ENCODE peak calls at places on chromosomes 12 and 14, in seven cellular contexts. F is HS-5, V is fibroblast of mammary gland, D is thoracic aorta, T is GM03348, K is H7, Y is NCI-H2081. L is an unnamed sample.

GRCh38 chr12:57241556-57242310 is 9.3 kb downstream of the STAC3 start:
- DNase-seq in T (no peak), F (no peak), D (no peak), Y (no peak), K (peak; percentile 70), V (no peak), L (no peak)

GRCh38 chr14:78501901-78502300 is 331.7 kb downstream of the NRXN3 start:
- DNase-seq in K (no peak), D (no peak), Y (no peak), F (no peak), V (no peak), T (no peak), L (no peak)

GRCh38 chr12:93742086-93742934 is 65.1 kb downstream of the CRADD start:
- DNase-seq in K (peak; percentile 86), F (peak; percentile 41), T (peak; percentile 92), V (peak; percentile 64), D (peak; percentile 39), Y (peak; percentile 39), L (peak; percentile 10)

GRCh38 chr12:131085125-131085815 is 131.6 kb downstream of the ADGRD1 start:
- DNase-seq in D (no peak), T (no peak), Y (no peak), V (no peak), K (peak; percentile 32), F (no peak), L (no peak)

GRCh38 chr14:73246387-73247150 is 9.3 kb downstream of the PAPLN start:
- DNase-seq in D (no peak), K (no peak), Y (no peak), F (no peak), V (no peak), T (no peak), L (no peak)

GRCh38 chr14:64758025-64758521 is 53.8 kb downstream of the PLEKHG3 start:
- DNase-seq in D (no peak), V (peak; percentile 39), T (no peak), F (no peak), K (no peak), Y (no peak), L (peak; percentile 89)

GRCh38 chr12:14326699-14327098 is 38.8 kb upstream of the ATF7IP start:
- DNase-seq in F (no peak), V (no peak), D (no peak), Y (no peak), K (no peak), T (peak; percentile 31), L (no peak)

GRCh38 chr14:32457213-32457920 is 128.3 kb downstream of the AKAP6 start:
- DNase-seq in D (no peak), K (no peak), T (peak; percentile 35), F (no peak), V (peak; percentile 33), Y (no peak), L (no peak)

GRCh38 chr14:101230851-101231550 is 327.5 kb upstream of the RTL1 start:
- DNase-seq in K (peak; percentile 8), D (no peak), F (no peak), V (no peak), Y (no peak), T (no peak), L (no peak)

GRCh38 chr14:94787655-94788054 is 17.7 kb upstream of the GSC start:
- DNase-seq in D (no peak), V (no peak), T (no peak), Y (no peak), F (no peak), K (no peak), L (no peak)

GRCh38 chr12:95620171-95620570 is 68.9 kb upstream of the USP44 start:
- DNase-seq in V (no peak), Y (no peak), D (no peak), F (no peak), K (no peak), T (no peak), L (no peak)

GRCh38 chr14:80003138-80003537 is 208.2 kb downstream of the DIO2 start:
- DNase-seq in D (no peak), F (peak; percentile 66), K (no peak), T (no peak), Y (no peak), V (peak; percentile 11), L (peak; percentile 65)

GRCh38 chr12:115597157-115597712 is 680.3 kb downstream of the MED13L start:
- DNase-seq in V (peak; percentile 97), D (no peak), Y (no peak), F (peak; percentile 33), T (peak; percentile 50), K (no peak), L (peak; percentile 57)

GRCh38 chr12:92156704-92157395 is 11.2 kb upstream of the BTG1 start:
- DNase-seq in F (no peak), K (no peak), Y (no peak), D (no peak), V (no peak), T (no peak), L (no peak)

GRCh38 chr12:84361651-84362551 is 550.7 kb downstream of the SLC6A15 start:
- DNase-seq in T (no peak), Y (no peak), F (no peak), K (peak; percentile 4), D (no peak), V (no peak), L (no peak)

GRCh38 chr14:100591453-100592371 is 4.5 kb upstream of the BEGAIN start:
- DNase-seq in K (peak; percentile 57), V (no peak), T (no peak), F (no peak), Y (no peak), D (no peak), L (no peak)

GRCh38 chr12:25320123-25321006 is 69.6 kb upstream of the KRAS start:
- DNase-seq in T (no peak), D (no peak), Y (no peak), V (no peak), K (no peak), F (no peak), L (no peak)

GRCh38 chr14:100656996-100657395 is 69.7 kb upstream of the DLK1 start:
- DNase-seq in K (no peak), Y (no peak), D (no peak), T (no peak), V (no peak), F (no peak), L (no peak)

GRCh38 chr14:31291210-31291609 is 83.6 kb upstream of the HECTD1 start:
- DNase-seq in D (no peak), V (no peak), Y (no peak), K (no peak), T (no peak), F (no peak), L (no peak)

GRCh38 chr14:87815121-87815520 is 177.9 kb downstream of the GALC start:
- DNase-seq in D (no peak), F (no peak), K (no peak), T (no peak), V (no peak), Y (no peak), L (no peak)

GRCh38 chr14:87810711-87811110 is 182.3 kb downstream of the GALC start:
- DNase-seq in F (no peak), K (no peak), D (no peak), V (no peak), Y (no peak), T (no peak), L (no peak)

GRCh38 chr14:103392106-103392505 is 6.9 kb downstream of the MARK3 start:
- DNase-seq in K (no peak), F (no peak), T (no peak), Y (no peak), D (no peak), V (no peak), L (no peak)

GRCh38 chr12:122072031-122072970 is 6.3 kb upstream of the MLXIP start:
- DNase-seq in D (peak; percentile 72), T (peak; percentile 85), Y (peak; percentile 69), K (no peak), V (peak; percentile 96), F (peak; percentile 89), L (peak; percentile 76)

GRCh38 chr12:118035194-118036041 is 18.9 kb downstream of the RFC5 start:
- DNase-seq in K (no peak), T (peak; percentile 27), V (peak; percentile 62), F (no peak), Y (no peak), D (no peak), L (no peak)

GRCh38 chr12:47591795-47592194 is 114.0 kb downstream of the RPAP3 start:
- DNase-seq in F (no peak), K (no peak), T (no peak), Y (no peak), V (no peak), D (no peak), L (no peak)

GRCh38 chr12:123829561-123829960 is 67.5 kb downstream of the DNAH10 start:
- DNase-seq in T (no peak), K (no peak), V (peak; percentile 21), Y (no peak), D (no peak), F (no peak), L (no peak)

GRCh38 chr14:69543341-69544249 is 31.1 kb downstream of the CCDC177 start:
- DNase-seq in T (peak; percentile 64), V (peak; percentile 98), D (peak; percentile 13), F (peak; percentile 87), Y (no peak), K (no peak), L (peak; percentile 86)

GRCh38 chr12:31736472-31736871 is 7.7 kb upstream of the AMN1 start:
- DNase-seq in F (peak; percentile 68), Y (no peak), T (peak; percentile 39), V (peak; percentile 92), D (no peak), K (no peak), L (peak; percentile 80)

GRCh38 chr14:50095895-50096294 is 20.5 kb downstream of the VCPKMT start:
- DNase-seq in T (no peak), V (no peak), K (no peak), Y (no peak), D (no peak), F (no peak), L (no peak)

GRCh38 chr12:117152793-117153775 is 37.2 kb downstream of the FBXO21 start:
- DNase-seq in F (no peak), T (no peak), Y (no peak), D (no peak), K (no peak), V (no peak), L (no peak)